ENCODE peak calls at places on chromosomes 7 and 10, in five cellular contexts. R is tibial artery, L is fibroblast of mammary gland, O is PC-9, C is WTC11. N is an unnamed sample.

GRCh38 chr7:135209225-135209834 is 2.0 kb downstream of the WDR91 start:
- DNase-seq in C (no peak), L (no peak), R (no peak), O (no peak), N (no peak)

GRCh38 chr7:42095791-42096190 is 141.2 kb downstream of the GLI3 start:
- DNase-seq in C (no peak), R (no peak), L (no peak), O (no peak), N (no peak)

GRCh38 chr7:132410385-132410784 is 165.9 kb downstream of the PLXNA4 start:
- DNase-seq in C (no peak), L (peak), O (no peak), R (no peak), N (no peak)

GRCh38 chr7:43954524-43955228 is 28.4 kb downstream of the UBE2D4 start:
- DNase-seq in C (peak), R (peak), O (peak), L (peak), N (peak)

GRCh38 chr7:68733219-68734143 is 864.8 kb upstream of the AUTS2 start:
- DNase-seq in C (no peak), L (no peak), O (peak), R (no peak), N (no peak)

GRCh38 chr10:124305984-124306383 is 112.7 kb downstream of the OAT start:
- DNase-seq in C (no peak), O (no peak), R (no peak), L (no peak), N (no peak)

GRCh38 chr10:930415-931325 is 835 bp downstream of the LARP4B start:
- DNase-seq in R (peak), L (peak), C (peak), O (peak), N (no peak)

GRCh38 chr10:119025336-119025735 is 4.2 kb upstream of the NANOS1 start:
- DNase-seq in L (peak), O (peak), R (peak), C (no peak), N (no peak)

GRCh38 chr10:123301077-123301875 is 147.1 kb downstream of the BUB3 start:
- DNase-seq in L (peak), R (no peak), O (no peak), C (peak), N (no peak)

GRCh38 chr7:26859720-26860119 is 4.7 kb downstream of the SKAP2 start:
- DNase-seq in O (no peak), R (no peak), C (no peak), L (no peak), N (no peak)

GRCh38 chr7:131608112-131608498 is 51.7 kb upstream of the PODXL start:
- DNase-seq in R (no peak), L (no peak), C (no peak), O (no peak), N (no peak)

GRCh38 chr7:145434811-145435210 is 599.0 kb upstream of the TPK1 start:
- DNase-seq in O (no peak), L (peak), C (no peak), R (no peak), N (no peak)

GRCh38 chr7:85125679-85126078 is 61.2 kb downstream of the SEMA3D start:
- DNase-seq in O (no peak), R (no peak), L (peak), C (no peak), N (no peak)

GRCh38 chr7:22351329-22351692 is 5.6 kb downstream of the RAPGEF5 start:
- DNase-seq in O (peak), R (no peak), C (no peak), L (no peak), N (no peak)

GRCh38 chr10:69303632-69304035 is 25.3 kb downstream of the HK1 start:
- DNase-seq in C (no peak), O (no peak), R (no peak), L (peak), N (no peak)

GRCh38 chr7:151505836-151506468 is 13.7 kb downstream of the RHEB start:
- DNase-seq in C (no peak), L (no peak), R (no peak), O (no peak), N (no peak)

GRCh38 chr10:121154846-121155245 is 303.7 kb downstream of the WDR11 start:
- DNase-seq in O (no peak), C (no peak), R (no peak), L (no peak), N (no peak)

DNA sequence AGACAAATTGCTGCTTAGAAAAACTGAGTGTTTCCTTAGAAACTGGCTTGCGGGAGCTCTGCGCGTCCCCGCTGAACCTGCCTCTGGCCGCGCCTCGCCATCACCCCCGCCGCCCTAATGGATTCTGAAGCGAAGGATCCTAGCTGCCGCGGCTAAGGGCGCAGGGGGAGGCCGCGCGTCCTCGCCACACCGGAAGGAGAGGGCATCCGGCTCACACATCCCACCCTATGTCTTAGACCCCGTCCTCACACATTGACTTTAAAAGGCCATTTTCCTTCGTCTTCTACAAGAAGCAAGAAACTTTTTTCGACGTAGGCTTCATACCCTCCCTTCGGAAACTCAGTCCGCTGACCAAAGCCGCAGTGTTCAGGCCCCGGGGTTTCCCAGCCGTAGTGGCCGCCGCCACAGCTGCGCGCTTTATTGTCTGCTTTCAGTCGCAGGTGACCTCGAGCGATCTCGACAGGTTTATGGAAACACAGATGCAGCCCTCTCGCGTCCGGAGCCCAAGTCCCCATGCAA is 8.9 kb downstream of the NXPH1 start:
- DNase-seq in R (no peak), L (no peak), O (no peak), C (no peak), N (no peak)
- TF ChIP-seq CTCF in R (no peak), L (no peak), O (no peak), C (no peak), N (no peak)

GRCh38 chr7:79281406-79281805 is 172.1 kb downstream of the MAGI2 start:
- DNase-seq in L (peak), C (no peak), R (no peak), O (no peak), N (no peak)

GRCh38 chr7:79284226-79284625 is 169.2 kb downstream of the MAGI2 start:
- DNase-seq in O (no peak), L (peak), R (no peak), C (no peak), N (no peak)

GRCh38 chr7:79286181-79286580 is 167.3 kb downstream of the MAGI2 start:
- DNase-seq in O (no peak), R (no peak), C (no peak), L (no peak), N (no peak)

GRCh38 chr7:79282882-79283602 is 170.4 kb downstream of the MAGI2 start:
- DNase-seq in R (no peak), C (no peak), L (peak), O (peak), N (no peak)

GRCh38 chr7:79282051-79282694 is 171.3 kb downstream of the MAGI2 start:
- DNase-seq in O (no peak), C (no peak), R (no peak), L (peak), N (no peak)
- TF ChIP-seq CTCF in O (no peak), C (no peak), R (peak), L (peak), N (peak)

GRCh38 chr7:15555385-15555859 is 6.4 kb downstream of the AGMO start:
- DNase-seq in L (peak), R (no peak), C (no peak), O (no peak), N (no peak)
- TF ChIP-seq CTCF in L (peak), R (no peak), C (no peak), O (peak), N (peak)

GRCh38 chr10:15245530-15245929 is 77.0 kb upstream of the NMT2 start:
- DNase-seq in R (no peak), L (no peak), O (no peak), C (peak), N (no peak)
- TF ChIP-seq CTCF in R (no peak), L (peak), O (peak), C (peak), N (peak)

GRCh38 chr10:48332166-48332870 is 25.8 kb downstream of the MAPK8 start:
- DNase-seq in R (no peak), C (no peak), O (peak), L (no peak), N (no peak)
- TF ChIP-seq CTCF in R (no peak), C (no peak), O (peak), L (no peak), N (no peak)

DNA sequence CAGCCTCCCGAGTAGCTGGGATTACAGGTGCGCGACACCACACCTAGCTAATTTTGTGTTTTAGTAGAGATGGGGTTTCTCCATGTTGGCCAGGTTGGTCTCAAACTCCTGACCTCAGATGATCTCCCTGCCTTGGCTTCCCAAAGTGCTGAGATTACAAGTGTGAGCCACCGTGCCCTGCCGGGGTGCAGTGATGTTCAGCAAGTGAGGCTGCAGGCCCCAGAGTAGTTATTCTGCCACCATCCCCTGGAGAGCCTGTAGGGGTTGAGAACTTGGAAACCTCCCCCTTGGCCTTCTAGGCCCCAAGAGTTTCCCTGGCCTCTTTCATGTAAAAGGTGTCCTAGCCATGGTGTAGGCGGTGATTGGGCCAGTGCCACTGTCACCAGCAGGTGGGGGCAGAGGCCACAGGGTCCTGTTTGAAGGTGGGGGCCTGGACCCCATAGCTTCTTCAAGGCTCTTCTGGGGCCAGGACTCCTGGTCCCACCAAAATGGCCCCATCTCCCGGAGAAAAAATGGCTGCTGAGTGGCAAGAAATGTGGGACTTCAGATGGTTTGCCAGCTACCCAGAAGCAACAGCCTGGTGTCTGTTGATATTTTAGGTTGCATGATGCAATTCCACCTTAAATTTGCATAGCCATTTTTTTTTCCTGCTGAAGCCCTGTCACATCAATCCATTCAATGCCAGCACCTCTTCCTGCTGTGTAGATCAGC is 25.5 kb upstream of the INMT start:
- DNase-seq in R (no peak), L (no peak), C (no peak), O (no peak), N (no peak)
- TF ChIP-seq CTCF in R (no peak), L (no peak), C (no peak), O (no peak), N (no peak)

DNA sequence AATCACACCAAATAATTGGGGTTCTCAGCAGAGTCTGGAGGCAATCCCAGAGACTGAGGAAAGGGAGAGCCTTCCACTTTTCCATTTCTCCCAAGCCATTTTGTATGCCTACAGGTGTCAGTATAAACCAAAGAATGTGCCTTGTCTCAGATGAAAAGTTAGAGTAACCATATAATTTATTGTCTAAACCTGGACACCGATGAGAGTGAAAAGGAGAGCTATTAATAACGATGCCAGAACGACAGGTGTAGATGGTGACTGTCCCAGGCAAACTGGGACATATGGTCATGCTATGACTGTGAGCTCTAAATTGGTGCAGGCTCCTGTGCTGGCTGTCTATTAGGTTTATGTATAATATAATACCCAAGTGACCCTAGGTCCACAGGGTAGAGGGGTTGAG is 219.6 kb downstream of the ARHGAP12 start:
- DNase-seq in O (no peak), R (no peak), L (no peak), C (no peak), N (no peak)
- TF ChIP-seq CTCF in O (no peak), R (no peak), L (no peak), C (no peak), N (peak)

GRCh38 chr7:47795631-47796030 is 152.6 kb downstream of the PKD1L1 start:
- DNase-seq in R (no peak), L (peak), O (peak), C (no peak), N (no peak)

GRCh38 chr7:47796347-47796746 is 151.9 kb downstream of the PKD1L1 start:
- DNase-seq in L (no peak), C (no peak), R (no peak), O (no peak), N (no peak)

GRCh38 chr7:47794016-47794415 is 154.2 kb downstream of the PKD1L1 start:
- DNase-seq in R (no peak), C (no peak), O (no peak), L (no peak), N (no peak)

GRCh38 chr7:47791682-47792081 is 156.6 kb downstream of the PKD1L1 start:
- DNase-seq in C (no peak), O (no peak), R (no peak), L (no peak), N (no peak)

GRCh38 chr7:47792521-47793121 is 155.6 kb downstream of the PKD1L1 start:
- DNase-seq in O (no peak), L (peak), R (no peak), C (no peak), N (no peak)
- TF ChIP-seq CTCF in O (peak), L (peak), R (peak), C (no peak), N (no peak)

N was measured in D721Med.